ENCODE peak calls at places on chromosomes 1 and 21, in four cellular contexts. I is SK-N-SH, E is K562, J is GM12878. G is an unnamed sample.
A peak's percentile ranks its signal among the peaks of the same experiment; 100 is the strongest.

GRCh38 chr1:96488777-96489176 is 232.8 kb upstream of the PTBP2 start:
- DNase-seq in I (no peak), E (no peak), J (no peak), G (no peak)

GRCh38 chr1:227781314-227781930 is 34.1 kb upstream of the PRSS38 start:
- DNase-seq in I (no peak), E (no peak), J (no peak), G (no peak)

GRCh38 chr1:91924146-91924545 is 25.1 kb upstream of the BRDT start:
- DNase-seq in I (no peak), E (no peak), J (no peak), G (no peak)

GRCh38 chr1:14282583-14283186 is 315.8 kb upstream of the KAZN start:
- DNase-seq in I (no peak), E (no peak), J (no peak), G (no peak)

GRCh38 chr1:41626616-41627375 is 142.3 kb upstream of the EDN2 start:
- DNase-seq in I (no peak), E (no peak), J (peak; percentile 33), G (no peak)

GRCh38 chr1:87963566-87963965 is 634.9 kb downstream of the LMO4 start:
- DNase-seq in I (no peak), E (no peak), J (no peak), G (no peak)

GRCh38 chr21:29072873-29073221 is 601 bp downstream of the CCT8 start:
- DNase-seq in I (peak; percentile 26), E (no peak), J (no peak), G (no peak)

GRCh38 chr1:246008256-246008901 is 498.7 kb downstream of the SMYD3 start:
- DNase-seq in I (no peak), E (no peak), J (no peak), G (no peak)

GRCh38 chr1:3062616-3063378 is 6.2 kb upstream of the PRDM16 start:
- DNase-seq in I (no peak), E (no peak), J (no peak), G (peak; percentile 52)

GRCh38 chr1:177236967-177237366 is 66.2 kb downstream of the BRINP2 start:
- DNase-seq in I (no peak), E (no peak), J (no peak), G (no peak)

GRCh38 chr21:31509108-31510017 is 150.1 kb upstream of the SOD1 start:
- DNase-seq in I (no peak), E (peak; percentile 72), J (peak; percentile 41), G (peak; percentile 82)

GRCh38 chr1:149997585-149998262 is 12.8 kb downstream of the OTUD7B start:
- DNase-seq in I (no peak), E (no peak), J (peak; percentile 97), G (no peak)

GRCh38 chr21:46284077-46284644 is 1.2 kb downstream of the MCM3AP start:
- DNase-seq in I (no peak), E (no peak), J (no peak), G (no peak)

GRCh38 chr1:101240041-101240430 is 3.2 kb downstream of the S1PR1 start:
- DNase-seq in I (no peak), E (no peak), J (no peak), G (no peak)

GRCh38 chr1:93663191-93663614 is 18.4 kb downstream of the BCAR3 start:
- DNase-seq in I (no peak), E (no peak), J (no peak), G (no peak)

GRCh38 chr21:36647279-36648093 is 51.4 kb upstream of the SIM2 start:
- DNase-seq in I (no peak), E (no peak), J (no peak), G (peak; percentile 33)

GRCh38 chr1:15736035-15736665 is at the start of gene SLC25A34:
- DNase-seq in I (no peak), E (no peak), J (no peak), G (peak; percentile 41)

GRCh38 chr1:211705439-211706205 is 30.2 kb upstream of the NEK2 start:
- DNase-seq in I (no peak), E (no peak), J (no peak), G (no peak)

GRCh38 chr1:91730781-91731732 is 154.9 kb downstream of the TGFBR3 start:
- DNase-seq in I (no peak), E (peak; percentile 58), J (no peak), G (no peak)

GRCh38 chr1:32007591-32007940 is 6.1 kb upstream of the KHDRBS1 start:
- DNase-seq in I (no peak), E (no peak), J (no peak), G (no peak)

GRCh38 chr1:14055442-14056225 is 355.6 kb downstream of the PRDM2 start:
- DNase-seq in I (no peak), E (no peak), J (no peak), G (no peak)

GRCh38 chr1:204145033-204145504 is 6.8 kb downstream of the ETNK2 start:
- DNase-seq in I (no peak), E (no peak), J (no peak), G (no peak)

GRCh38 chr1:244327533-244327932 is 124.2 kb downstream of the ADSS2 start:
- DNase-seq in I (no peak), E (no peak), J (no peak), G (no peak)

GRCh38 chr1:109502368-109502851 is 7.1 kb downstream of the AMIGO1 start:
- DNase-seq in I (no peak), E (no peak), J (no peak), G (no peak)

GRCh38 chr1:18580676-18581419 is 49.8 kb upstream of the PAX7 start:
- DNase-seq in I (no peak), E (no peak), J (no peak), G (no peak)

GRCh38 chr1:165537351-165538107 is 6.3 kb upstream of the LRRC52 start:
- DNase-seq in I (no peak), E (no peak), J (no peak), G (no peak)

GRCh38 chr1:153532161-153532560 is 3.6 kb downstream of the S100A6 start:
- DNase-seq in I (no peak), E (no peak), J (no peak), G (no peak)

GRCh38 chr1:185593271-185593670 is 140.9 kb upstream of the HMCN1 start:
- DNase-seq in I (no peak), E (no peak), J (no peak), G (no peak)

GRCh38 chr1:159587461-159587951 is at the start of gene APCS:
- DNase-seq in I (no peak), E (no peak), J (no peak), G (no peak)

GRCh38 chr1:11802616-11802972 is 3.2 kb downstream of the MTHFR start:
- DNase-seq in I (no peak), E (no peak), J (no peak), G (no peak)

GRCh38 chr1:235913311-235913710 is 46.6 kb upstream of the LYST start:
- DNase-seq in I (no peak), E (no peak), J (no peak), G (no peak)

GRCh38 chr1:225828706-225829344 is 18.9 kb downstream of the EPHX1 start:
- DNase-seq in I (no peak), E (no peak), J (no peak), G (no peak)

GRCh38 chr1:172727956-172728603 is 69.2 kb downstream of the FASLG start:
- DNase-seq in I (peak; percentile 28), E (peak; percentile 63), J (no peak), G (peak; percentile 58)

GRCh38 chr1:63322248-63322943 is at the start of gene FOXD3:
- DNase-seq in I (peak; percentile 76), E (peak; percentile 71), J (no peak), G (peak; percentile 94)
- TF ChIP-seq USF1 in I (peak; percentile 89), E (peak; percentile 96), J (peak; percentile 79), G (peak; percentile 97)

DNA sequence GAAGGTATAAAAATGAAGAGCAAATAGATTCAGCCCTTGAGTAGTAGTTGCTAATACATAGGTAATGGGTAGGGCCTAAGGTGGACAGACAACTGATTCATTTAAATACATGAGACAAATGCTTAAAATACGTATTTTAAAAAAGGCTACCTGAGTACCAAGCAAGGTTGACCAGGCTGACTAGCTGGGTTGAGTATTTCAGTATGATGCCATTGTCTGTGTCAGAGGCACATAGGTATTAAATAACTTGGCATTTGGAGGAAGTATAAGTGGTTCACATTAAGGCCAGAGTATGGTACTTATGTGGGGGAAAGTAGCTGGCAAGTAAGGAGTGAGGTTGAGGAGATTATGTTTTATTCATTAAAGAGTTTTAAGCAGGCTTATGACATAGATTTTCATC is 19.4 kb downstream of the NEK7 start:
- DNase-seq in I (no peak), E (no peak), J (no peak), G (no peak)
- TF ChIP-seq USF1 in I (no peak), E (no peak), J (no peak), G (no peak)

GRCh38 chr1:209513226-209513625 is 70.3 kb upstream of the CAMK1G start:
- DNase-seq in I (peak; percentile 49), E (peak; percentile 35), J (no peak), G (no peak)
- TF ChIP-seq USF1 in I (no peak), E (no peak), J (no peak), G (no peak)

GRCh38 chr21:44684483-44684882 is 2.5 kb upstream of the KRTAP12-1 start:
- DNase-seq in I (no peak), E (no peak), J (no peak), G (no peak)

GRCh38 chr21:44684077-44684476 is 2.1 kb upstream of the KRTAP12-1 start:
- DNase-seq in I (no peak), E (no peak), J (no peak), G (no peak)

GRCh38 chr21:44681152-44681551 is 811 bp downstream of the KRTAP12-1 start:
- DNase-seq in I (no peak), E (no peak), J (no peak), G (no peak)

GRCh38 chr21:44682580-44683151 is 703 bp upstream of the KRTAP12-1 start:
- DNase-seq in I (no peak), E (no peak), J (no peak), G (no peak)

DNA sequence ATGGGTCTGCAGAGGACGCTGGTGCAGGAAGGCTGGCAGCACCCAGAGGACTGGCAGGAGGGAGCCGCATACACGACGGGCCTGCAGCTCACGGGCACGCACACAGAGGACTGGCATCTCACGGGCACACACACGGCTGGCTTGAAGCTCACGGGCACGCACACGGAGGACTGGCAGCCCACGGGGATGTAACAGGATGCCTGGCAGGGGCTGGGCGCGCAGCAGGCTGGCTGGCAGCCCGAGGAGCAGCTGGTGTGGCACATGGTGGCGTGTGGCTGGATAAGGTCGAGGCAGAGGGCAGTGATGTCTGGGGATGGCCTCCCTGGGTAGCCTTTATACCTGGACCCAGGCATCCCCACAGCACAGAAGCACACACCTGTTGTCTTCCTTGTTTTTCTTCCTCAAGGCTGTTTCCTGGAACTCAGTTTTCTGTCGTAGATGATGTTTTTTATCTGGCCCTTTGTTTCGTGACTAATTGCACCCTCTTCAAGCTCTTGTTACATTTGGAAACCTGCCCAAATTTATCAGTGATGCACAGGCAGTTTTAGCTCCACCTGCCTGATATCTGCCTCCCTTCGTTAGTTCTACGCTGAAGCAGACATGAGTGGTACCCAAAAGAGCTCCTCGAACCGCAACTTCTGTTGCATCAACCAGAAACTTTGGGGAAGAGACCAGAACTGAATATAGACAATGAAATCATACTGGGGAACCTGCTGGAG is at the start of gene KRTAP12-1:
- DNase-seq in I (no peak), E (no peak), J (no peak), G (no peak)
- TF ChIP-seq USF1 in I (no peak), E (no peak), J (no peak), G (no peak)

GRCh38 chr21:42572906-42573495 is 59.3 kb downstream of the SLC37A1 start:
- DNase-seq in I (no peak), E (no peak), J (no peak), G (peak; percentile 4)

GRCh38 chr21:42570362-42570761 is 56.7 kb downstream of the SLC37A1 start:
- DNase-seq in I (no peak), E (no peak), J (no peak), G (no peak)

GRCh38 chr21:42570841-42571387 is 57.3 kb downstream of the SLC37A1 start:
- DNase-seq in I (peak; percentile 75), E (no peak), J (no peak), G (peak; percentile 16)

GRCh38 chr21:42569732-42570301 is 56.2 kb downstream of the SLC37A1 start:
- DNase-seq in I (no peak), E (no peak), J (no peak), G (peak; percentile 7)

GRCh38 chr21:42571391-42572150 is 57.9 kb downstream of the SLC37A1 start:
- DNase-seq in I (no peak), E (no peak), J (no peak), G (peak; percentile 10)
- TF ChIP-seq USF1 in I (no peak), E (no peak), J (no peak), G (no peak)